ENCODE peak calls at places on chromosomes 16 and 17, in five cellular contexts. L, I, B, E and C are unnamed samples.

GRCh38 chr17:72457712-72458111 is 336.9 kb downstream of the SOX9 start:
- DNase-seq in I (no peak), B (no peak), L (no peak), E (no peak), C (no peak)

GRCh38 chr16:66899945-66900688 is 18.6 kb downstream of the CDH16 start:
- DNase-seq in I (peak; percentile 81), E (no peak), L (peak; percentile 92), B (peak; percentile 76), C (peak; percentile 76)

GRCh38 chr17:76307299-76307965 is 644 bp downstream of the QRICH2 start:
- DNase-seq in E (no peak), B (no peak), I (no peak), L (no peak), C (no peak)

GRCh38 chr17:42518046-42518754 is 17.8 kb upstream of the NAGLU start:
- DNase-seq in E (no peak), L (peak; percentile 84), I (peak; percentile 80), B (peak; percentile 69), C (peak; percentile 80)

GRCh38 chr16:89113152-89113547 is 19.5 kb downstream of the ACSF3 start:
- DNase-seq in I (no peak), L (no peak), E (no peak), B (no peak), C (no peak)

GRCh38 chr16:83402160-83402794 is 405.5 kb upstream of the HSBP1 start:
- DNase-seq in B (no peak), I (no peak), L (no peak), E (no peak), C (no peak)

GRCh38 chr17:61770043-61770442 is 93.3 kb downstream of the BRIP1 start:
- DNase-seq in I (no peak), L (no peak), E (no peak), B (no peak), C (no peak)

GRCh38 chr16:2244301-2244700 is 7.1 kb downstream of the ECI1 start:
- DNase-seq in L (no peak), B (no peak), E (no peak), I (no peak), C (no peak)

GRCh38 chr17:79621151-79621940 is 10.5 kb upstream of the RBFOX3 start:
- DNase-seq in B (peak; percentile 20), L (no peak), E (no peak), I (no peak), C (no peak)

GRCh38 chr17:2089021-2089422 is 34.1 kb downstream of the HIC1 start:
- DNase-seq in L (no peak), I (no peak), B (no peak), E (no peak), C (no peak)

GRCh38 chr16:51734220-51734619 is 583.1 kb upstream of the SALL1 start:
- DNase-seq in B (no peak), L (no peak), I (no peak), E (no peak), C (no peak)

GRCh38 chr16:7362231-7362630 is 29.6 kb downstream of the RBFOX1 start:
- DNase-seq in I (no peak), L (no peak), E (no peak), B (no peak), C (no peak)

DNA sequence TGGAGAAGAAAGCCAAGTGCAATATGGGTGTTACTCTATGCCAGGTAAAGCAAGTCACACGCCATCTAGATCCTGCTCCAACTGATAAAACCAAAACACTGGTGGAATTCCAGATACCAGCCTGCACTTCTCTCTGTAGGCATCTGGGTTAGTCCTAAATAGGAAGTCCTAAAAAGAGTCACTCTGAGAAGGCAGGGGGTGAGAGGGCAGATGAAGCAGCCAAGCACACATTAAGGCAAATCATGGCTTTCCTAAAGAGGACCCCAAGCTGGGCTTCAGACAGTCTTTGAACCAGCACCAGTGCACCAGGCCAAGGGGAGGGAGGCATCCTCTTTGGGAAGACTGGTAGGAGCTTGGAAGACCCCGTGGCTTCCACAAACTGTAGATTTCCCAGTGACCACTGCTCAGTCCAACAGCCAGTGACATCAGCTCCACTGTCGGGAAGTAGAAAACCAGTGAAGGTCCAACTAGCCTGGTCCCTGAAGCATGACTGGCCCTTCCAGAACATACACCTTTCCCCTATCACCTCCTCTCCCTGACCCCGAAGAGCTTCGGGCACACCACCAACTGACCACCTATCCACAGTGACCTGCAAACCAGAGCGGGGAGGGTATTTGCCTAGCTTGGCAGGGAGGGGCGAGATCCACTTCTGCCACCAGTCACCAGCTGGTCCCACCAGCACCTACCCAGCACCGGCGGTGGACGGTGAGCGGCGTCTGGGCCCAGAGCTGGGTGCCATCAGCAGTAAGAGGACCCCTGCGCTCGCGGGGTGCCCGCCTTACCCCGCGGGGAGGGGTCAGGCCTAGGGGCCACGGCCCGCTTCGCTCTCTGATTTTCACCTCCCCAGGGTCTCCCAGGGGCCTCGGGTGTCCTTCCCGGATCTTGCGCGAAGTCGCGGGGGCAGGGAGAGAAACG is 1.0 kb downstream of the LITAF start:
- DNase-seq in B (peak; percentile 56), I (no peak), E (peak; percentile 10), L (no peak), C (no peak)
- H3K27ac ChIP-seq in B (peak overlapping the region; percentile 91), I (peak overlapping the region; percentile 93), E (peak overlapping the region; percentile 76), L (peak overlapping the region; percentile 82), C (peak overlapping the region; percentile 97)

GRCh38 chr16:9098377-9099090 is 7.1 kb downstream of the HAPSTR1 start:
- DNase-seq in I (peak; percentile 11), L (no peak), B (no peak), E (no peak), C (no peak)

GRCh38 chr16:9099131-9099625 is 7.7 kb downstream of the HAPSTR1 start:
- DNase-seq in E (no peak), B (peak; percentile 71), L (no peak), I (peak; percentile 48), C (no peak)

GRCh38 chr16:9095998-9096397 is 4.6 kb downstream of the HAPSTR1 start:
- DNase-seq in I (no peak), L (no peak), B (no peak), E (no peak), C (no peak)

GRCh38 chr16:9096416-9096952 is 5.0 kb downstream of the HAPSTR1 start:
- DNase-seq in I (peak; percentile 11), L (no peak), B (no peak), E (no peak), C (no peak)

GRCh38 chr16:9097266-9098219 is 6.1 kb downstream of the HAPSTR1 start:
- DNase-seq in E (no peak), L (no peak), I (peak; percentile 27), B (no peak), C (no peak)
- H3K4me1 ChIP-seq in E (peaks cover 93% of the 10 kb centered on the region), L (peaks cover 60% of the 10 kb centered on the region), I (peaks cover 50% of the 10 kb centered on the region), B (peaks cover 94% of the 10 kb centered on the region), C (peaks cover 94% of the 10 kb centered on the region)

DNA sequence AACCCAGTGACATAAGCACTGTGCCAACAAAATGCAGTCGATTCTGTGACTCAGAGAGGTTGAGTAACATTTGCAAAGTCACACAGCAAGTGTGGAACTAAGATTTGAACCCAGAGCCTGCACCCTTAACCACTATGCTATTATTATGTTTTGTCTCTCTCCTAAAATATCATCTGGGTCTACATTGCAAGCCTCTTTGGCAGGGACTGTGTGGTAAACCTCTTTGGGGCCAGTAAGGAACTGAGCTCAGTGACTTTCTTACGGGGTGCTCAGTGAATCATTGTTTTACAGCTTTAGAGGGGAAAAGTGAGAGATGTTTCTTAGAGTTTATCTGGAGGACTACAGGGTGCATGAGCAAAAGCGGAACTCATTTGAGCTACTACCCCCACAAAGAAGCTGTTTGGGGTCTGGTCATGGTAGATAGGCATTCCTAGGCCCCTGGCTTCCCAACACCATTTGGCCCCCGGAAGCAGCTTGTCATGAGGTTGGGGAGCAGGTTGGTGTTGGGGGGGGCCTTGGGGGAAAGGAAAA is 9.8 kb downstream of the CIITA start:
- DNase-seq in L (no peak), I (no peak), B (no peak), E (no peak), C (no peak)
- H3K27ac ChIP-seq in L (no peak overlapping the region), I (no peak overlapping the region), B (no peak overlapping the region), E (no peak overlapping the region), C (no peak overlapping the region)

GRCh38 chr17:57605734-57606105 is 139.4 kb downstream of the CCDC182 start:
- DNase-seq in E (no peak), B (no peak), I (no peak), L (no peak), C (no peak)

GRCh38 chr17:57603541-57603940 is 141.6 kb downstream of the CCDC182 start:
- DNase-seq in I (no peak), L (no peak), E (no peak), B (no peak), C (no peak)

GRCh38 chr17:57604771-57605733 is 140.0 kb downstream of the CCDC182 start:
- DNase-seq in I (no peak), B (no peak), E (no peak), L (peak; percentile 74), C (no peak)

GRCh38 chr17:57602896-57603295 is 142.2 kb downstream of the CCDC182 start:
- DNase-seq in I (no peak), B (no peak), E (no peak), L (no peak), C (no peak)

DNA sequence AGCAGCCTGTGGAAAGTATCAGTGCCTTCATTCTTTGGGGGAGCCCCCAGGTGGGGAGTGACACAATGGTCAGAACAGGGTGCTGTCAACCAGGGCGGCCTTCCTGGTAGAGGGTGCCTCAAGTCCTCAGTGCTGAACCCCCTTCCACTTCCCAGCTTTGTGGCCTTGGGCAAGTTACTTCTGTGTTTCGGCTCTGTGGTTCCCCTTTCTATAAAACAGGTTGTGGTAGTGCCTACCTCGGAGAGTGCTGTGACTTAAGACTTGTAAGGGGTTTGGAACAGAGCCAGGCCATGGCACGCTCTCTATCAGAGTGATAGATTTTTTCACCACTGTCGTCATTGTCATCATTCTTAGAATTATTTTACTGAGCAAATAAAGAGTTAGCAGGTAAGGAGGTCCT is 141.1 kb downstream of the CCDC182 start:
- DNase-seq in L (no peak), B (peak; percentile 72), E (peak; percentile 42), I (peak; percentile 41), C (no peak)
- H3K4me1 ChIP-seq in L (peaks cover 14% of the 10 kb centered on the region), B (peaks cover 50% of the 10 kb centered on the region), E (peaks cover 77% of the 10 kb centered on the region), I (peaks cover 3% of the 10 kb centered on the region), C (peaks cover 13% of the 10 kb centered on the region)

DNA sequence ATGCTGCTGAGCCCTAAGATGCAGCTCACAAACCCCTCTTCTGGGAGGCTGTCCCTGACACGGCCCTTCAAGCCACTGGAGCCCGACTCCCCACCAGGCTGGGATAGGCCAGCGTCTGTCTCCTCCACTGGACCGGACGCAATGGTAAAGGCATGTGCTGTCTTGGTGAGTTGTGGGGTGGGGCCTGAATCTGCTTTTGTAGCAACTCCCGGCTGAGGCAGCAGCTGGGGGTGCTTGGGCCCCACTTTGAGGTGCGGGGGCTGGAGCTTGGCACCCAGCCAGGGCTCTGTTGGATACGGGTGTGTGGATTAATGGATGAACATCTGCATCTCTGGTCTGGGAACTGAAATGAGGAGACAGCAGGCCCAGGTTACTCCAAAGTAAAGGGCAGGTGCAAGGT is 3.5 kb upstream of the NLRC3 start:
- DNase-seq in B (no peak), E (no peak), L (peak; percentile 49), I (no peak), C (no peak)
- H3K27ac ChIP-seq in B (no peak overlapping the region), E (no peak overlapping the region), L (peak overlapping the region; percentile 85), I (no peak overlapping the region), C (no peak overlapping the region)

GRCh38 chr17:15954222-15954621 is 9.3 kb downstream of the ADORA2B start:
- DNase-seq in E (no peak), L (no peak), B (no peak), I (no peak), C (no peak)
- H3K4me1 ChIP-seq in E (peaks cover 7% of the 10 kb centered on the region), L (peaks cover 5% of the 10 kb centered on the region), B (peaks cover 14% of the 10 kb centered on the region), I (no peaks in the 10 kb centered on the region), C (no peaks in the 10 kb centered on the region)

GRCh38 chr16:49528564-49529150 is 155.1 kb downstream of the C16orf78 start:
- DNase-seq in B (no peak), E (no peak), I (no peak), L (no peak), C (no peak)
- H3K27ac ChIP-seq in B (no peak overlapping the region), E (no peak overlapping the region), I (no peak overlapping the region), L (peak overlapping the region; percentile 40), C (no peak overlapping the region)